ENCODE peak calls at places on chromosomes 3 and 15, in seven cellular contexts. F is T47D; H is HTR-8/SVneo; W is neural progenitor cell; U is psoas muscle; G is progenitor cell of endocrine pancreas; R is stimulated activated CD8-positive, alpha-beta memory T cell treated with anti-CD3 and anti-CD28 coated beads, Interleukin-4, amount 100 ng/mL, for 4 hours. A is an unnamed sample.

GRCh38 chr3:172039352-172040077 is at the start of gene FNDC3B:
- DNase-seq in F (peak), H (peak), W (peak), U (peak), G (peak), R (peak), A (peak)

GRCh38 chr3:45414823-45415222 is 26.4 kb downstream of the LARS2 start:
- DNase-seq in F (no peak), H (no peak), W (no peak), U (no peak), G (no peak), R (no peak), A (no peak)

GRCh38 chr3:137121704-137122314 is 164.0 kb downstream of the IL20RB start:
- DNase-seq in F (peak), H (peak), W (peak), U (no peak), G (no peak), R (no peak), A (peak)

GRCh38 chr3:71258526-71258925 is 325.0 kb downstream of the FOXP1 start:
- DNase-seq in F (no peak), H (no peak), W (no peak), U (no peak), G (no peak), R (no peak), A (no peak)

GRCh38 chr15:72532991-72533601 is 59.0 kb downstream of the ARIH1 start:
- DNase-seq in F (peak), H (no peak), W (peak), U (no peak), G (no peak), R (no peak), A (peak)

GRCh38 chr3:152417181-152417580 is 148.5 kb downstream of the MBNL1 start:
- DNase-seq in F (no peak), H (no peak), W (no peak), U (no peak), G (no peak), R (no peak), A (no peak)

GRCh38 chr3:190124067-190124466 is 3.4 kb upstream of the P3H2 start:
- DNase-seq in F (peak), H (no peak), W (no peak), U (no peak), G (no peak), R (no peak), A (no peak)

GRCh38 chr3:192128922-192129321 is 598.4 kb downstream of the FGF12 start:
- DNase-seq in F (no peak), H (no peak), W (no peak), U (no peak), G (no peak), R (no peak), A (no peak)

GRCh38 chr3:55540579-55540978 is 53.5 kb upstream of the WNT5A start:
- DNase-seq in F (no peak), H (no peak), W (no peak), U (no peak), G (no peak), R (no peak), A (no peak)

GRCh38 chr15:43105077-43105769 is 615 bp downstream of the UBR1 start:
- DNase-seq in F (peak), H (no peak), W (peak), U (no peak), G (no peak), R (no peak), A (no peak)

GRCh38 chr3:172084871-172085556 is 45.6 kb downstream of the FNDC3B start:
- DNase-seq in F (no peak), H (no peak), W (no peak), U (no peak), G (no peak), R (no peak), A (no peak)

GRCh38 chr3:154310840-154311239 is 13.4 kb downstream of the DHX36 start:
- DNase-seq in F (peak), H (no peak), W (no peak), U (no peak), G (no peak), R (no peak), A (no peak)

GRCh38 chr3:31250116-31250813 is 282.5 kb upstream of the STT3B start:
- DNase-seq in F (no peak), H (peak), W (no peak), U (no peak), G (no peak), R (no peak), A (no peak)

GRCh38 chr3:127735767-127736693 is 63.3 kb downstream of the ABTB1 start:
- DNase-seq in F (peak), H (no peak), W (no peak), U (no peak), G (no peak), R (no peak), A (peak)

GRCh38 chr15:91891788-91892187 is 38.3 kb downstream of the SLCO3A1 start:
- DNase-seq in F (no peak), H (no peak), W (no peak), U (no peak), G (no peak), R (no peak), A (no peak)

GRCh38 chr3:117622130-117622841 is 912.7 kb downstream of the TUSC7 start:
- DNase-seq in F (no peak), H (no peak), W (peak), U (no peak), G (no peak), R (no peak), A (no peak)

GRCh38 chr15:77650285-77650684 is 17.6 kb upstream of the LINGO1 start:
- DNase-seq in F (no peak), H (peak), W (peak), U (no peak), G (no peak), R (no peak), A (peak)

GRCh38 chr3:139325551-139325950 is 18.3 kb upstream of the MRPS22 start:
- DNase-seq in F (no peak), H (no peak), W (no peak), U (no peak), G (no peak), R (no peak), A (peak)

GRCh38 chr3:113532698-113533533 is 561 bp downstream of the SIDT1 start:
- DNase-seq in F (peak), H (no peak), W (peak), U (peak), G (peak), R (peak), A (no peak)

GRCh38 chr15:88894819-88895767 is at the start of gene HAPLN3:
- DNase-seq in F (no peak), H (peak), W (peak), U (no peak), G (no peak), R (peak), A (peak)

GRCh38 chr3:148756306-148756705 is 58.6 kb downstream of the AGTR1 start:
- DNase-seq in F (no peak), H (no peak), W (no peak), U (no peak), G (no peak), R (no peak), A (no peak)

GRCh38 chr3:182533394-182533793 is 259.9 kb upstream of the ATP11B start:
- DNase-seq in F (peak), H (no peak), W (no peak), U (no peak), G (no peak), R (no peak), A (peak)

GRCh38 chr3:123130079-123130726 is 63.4 kb downstream of the PDIA5 start:
- DNase-seq in F (no peak), H (no peak), W (no peak), U (no peak), G (no peak), R (no peak), A (no peak)

GRCh38 chr15:101277038-101277822 is at the start of gene SELENOS:
- DNase-seq in F (peak), H (peak), W (peak), U (peak), G (peak), R (peak), A (peak)

GRCh38 chr15:47987461-47987860 is 133.3 kb upstream of the SLC24A5 start:
- DNase-seq in F (no peak), H (no peak), W (no peak), U (no peak), G (no peak), R (no peak), A (no peak)

GRCh38 chr3:133955892-133956291 is 60.2 kb upstream of the RAB6B start:
- DNase-seq in F (no peak), H (no peak), W (no peak), U (no peak), G (no peak), R (no peak), A (no peak)

GRCh38 chr15:101623367-101624304 is 28.5 kb downstream of the TM2D3 start:
- DNase-seq in F (no peak), H (no peak), W (no peak), U (no peak), G (no peak), R (no peak), A (no peak)

GRCh38 chr15:67741313-67741712 is 84.0 kb upstream of the SKOR1 start:
- DNase-seq in F (no peak), H (no peak), W (no peak), U (no peak), G (no peak), R (no peak), A (no peak)

A was measured in SJCRH30.